ENCODE peak calls at places on chromosomes 13 and 19, in six cellular contexts. One of them, this sample, is unnamed.

GRCh38 chr13:59494560-59494970 is 669.2 kb downstream of the DIAPH3 start:
- DNase-seq in mammary epithelial cell: no peak
- DNase-seq in IMR-90: peak
- DNase-seq in neural progenitor cell: no peak
- DNase-seq in PC-3: no peak
- DNase-seq in H9: no peak
- DNase-seq in this sample: peak

GRCh38 chr13:75771818-75772217 is 135.7 kb downstream of the LMO7 start:
- DNase-seq in PC-3: peak
- DNase-seq in neural progenitor cell: no peak
- DNase-seq in IMR-90: peak
- DNase-seq in H9: no peak
- DNase-seq in mammary epithelial cell: peak
- DNase-seq in this sample: peak

GRCh38 chr19:57171551-57172081 is 4.3 kb upstream of the DUXA start:
- DNase-seq in neural progenitor cell: peak
- DNase-seq in mammary epithelial cell: peak
- DNase-seq in IMR-90: peak
- DNase-seq in PC-3: peak
- DNase-seq in H9: peak
- DNase-seq in this sample: peak

GRCh38 chr19:13051581-13052165 is 51.0 kb downstream of the LYL1 start:
- DNase-seq in neural progenitor cell: peak
- DNase-seq in H9: peak
- DNase-seq in mammary epithelial cell: peak
- DNase-seq in PC-3: peak
- DNase-seq in IMR-90: peak
- DNase-seq in this sample: peak

GRCh38 chr19:14515501-14516047 is 2.6 kb downstream of the DNAJB1 start:
- DNase-seq in mammary epithelial cell: no peak
- DNase-seq in neural progenitor cell: no peak
- DNase-seq in IMR-90: peak
- DNase-seq in PC-3: no peak
- DNase-seq in H9: no peak
- DNase-seq in this sample: no peak

GRCh38 chr13:71316964-71317363 is 550.0 kb downstream of the DACH1 start:
- DNase-seq in PC-3: no peak
- DNase-seq in IMR-90: no peak
- DNase-seq in mammary epithelial cell: no peak
- DNase-seq in neural progenitor cell: no peak
- DNase-seq in H9: no peak
- DNase-seq in this sample: no peak

GRCh38 chr19:16330368-16330801 is 5.8 kb downstream of the KLF2 start:
- DNase-seq in PC-3: peak
- DNase-seq in IMR-90: peak
- DNase-seq in mammary epithelial cell: peak
- DNase-seq in H9: no peak
- DNase-seq in neural progenitor cell: no peak
- DNase-seq in this sample: peak

GRCh38 chr13:96768524-96768923 is 225.8 kb downstream of the OXGR1 start:
- DNase-seq in mammary epithelial cell: no peak
- DNase-seq in H9: no peak
- DNase-seq in neural progenitor cell: no peak
- DNase-seq in IMR-90: no peak
- DNase-seq in PC-3: no peak
- DNase-seq in this sample: peak

GRCh38 chr13:76527041-76527440 is 359.2 kb downstream of the KCTD12 start:
- DNase-seq in IMR-90: peak
- DNase-seq in PC-3: no peak
- DNase-seq in H9: no peak
- DNase-seq in neural progenitor cell: no peak
- DNase-seq in mammary epithelial cell: no peak
- DNase-seq in this sample: no peak

GRCh38 chr13:113151745-113152707 is 6.4 kb upstream of the PROZ start:
- DNase-seq in IMR-90: peak
- DNase-seq in mammary epithelial cell: no peak
- DNase-seq in H9: peak
- DNase-seq in neural progenitor cell: no peak
- DNase-seq in PC-3: peak
- DNase-seq in this sample: peak

GRCh38 chr19:18290250-18291018 is 9.0 kb upstream of the JUND start:
- DNase-seq in IMR-90: peak
- DNase-seq in H9: no peak
- DNase-seq in PC-3: no peak
- DNase-seq in neural progenitor cell: no peak
- DNase-seq in mammary epithelial cell: no peak
- DNase-seq in this sample: no peak
- H3K9ac ChIP-seq in IMR-90: peak
- H3K9ac ChIP-seq in H9: no peak
- H3K9ac ChIP-seq in PC-3: no peak
- H3K9ac ChIP-seq in neural progenitor cell: no peak
- H3K9ac ChIP-seq in mammary epithelial cell: no peak
- H3K9ac ChIP-seq in this sample: no peak

DNA sequence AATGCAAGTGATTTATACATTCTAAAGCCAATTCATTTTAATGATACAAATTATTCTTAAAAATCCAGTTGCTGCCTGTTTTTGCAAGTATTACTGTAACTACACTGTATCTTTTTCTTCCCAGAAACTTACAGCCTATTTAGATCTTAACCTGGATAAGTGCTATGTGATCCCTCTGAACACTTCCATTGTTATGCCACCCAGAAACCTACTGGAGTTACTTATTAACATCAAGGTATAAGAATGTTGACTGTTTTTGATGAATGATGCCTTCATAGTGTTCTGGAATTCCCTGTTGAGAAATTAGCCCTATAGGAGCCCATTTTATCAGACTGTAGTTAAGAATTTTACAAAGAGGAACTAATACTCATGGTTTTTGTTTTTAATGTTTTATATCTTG is 25.0 kb downstream of the ITM2B start:
- DNase-seq in neural progenitor cell: no peak
- DNase-seq in mammary epithelial cell: no peak
- DNase-seq in H9: no peak
- DNase-seq in IMR-90: no peak
- DNase-seq in PC-3: no peak
- DNase-seq in this sample: no peak
- TF ChIP-seq CTCF in neural progenitor cell: no peak
- TF ChIP-seq CTCF in mammary epithelial cell: no peak
- TF ChIP-seq CTCF in H9: no peak
- TF ChIP-seq CTCF in IMR-90: no peak
- TF ChIP-seq CTCF in PC-3: no peak
- TF ChIP-seq CTCF in this sample: no peak

GRCh38 chr13:44903596-44903995 is 85.7 kb downstream of the NUFIP1 start:
- DNase-seq in H9: no peak
- DNase-seq in IMR-90: peak
- DNase-seq in PC-3: no peak
- DNase-seq in neural progenitor cell: peak
- DNase-seq in mammary epithelial cell: no peak
- DNase-seq in this sample: peak
- H3K9ac ChIP-seq in H9: no peak
- H3K9ac ChIP-seq in IMR-90: no peak
- H3K9ac ChIP-seq in PC-3: no peak
- H3K9ac ChIP-seq in neural progenitor cell: no peak
- H3K9ac ChIP-seq in mammary epithelial cell: no peak
- H3K9ac ChIP-seq in this sample: no peak

GRCh38 chr13:44293908-44294735 is 79.5 kb upstream of the SERP2 start:
- DNase-seq in mammary epithelial cell: no peak
- DNase-seq in PC-3: no peak
- DNase-seq in neural progenitor cell: no peak
- DNase-seq in H9: no peak
- DNase-seq in IMR-90: peak
- DNase-seq in this sample: peak

GRCh38 chr13:44293354-44293753 is 80.3 kb upstream of the SERP2 start:
- DNase-seq in H9: no peak
- DNase-seq in IMR-90: no peak
- DNase-seq in neural progenitor cell: no peak
- DNase-seq in PC-3: no peak
- DNase-seq in mammary epithelial cell: no peak
- DNase-seq in this sample: no peak

GRCh38 chr13:44294868-44295267 is 78.8 kb upstream of the SERP2 start:
- DNase-seq in neural progenitor cell: no peak
- DNase-seq in H9: no peak
- DNase-seq in PC-3: no peak
- DNase-seq in mammary epithelial cell: no peak
- DNase-seq in IMR-90: no peak
- DNase-seq in this sample: no peak

GRCh38 chr13:44296856-44297255 is 76.8 kb upstream of the SERP2 start:
- DNase-seq in H9: no peak
- DNase-seq in neural progenitor cell: no peak
- DNase-seq in IMR-90: no peak
- DNase-seq in mammary epithelial cell: no peak
- DNase-seq in PC-3: no peak
- DNase-seq in this sample: no peak

GRCh38 chr13:44292545-44292944 is 81.1 kb upstream of the SERP2 start:
- DNase-seq in IMR-90: no peak
- DNase-seq in H9: no peak
- DNase-seq in neural progenitor cell: no peak
- DNase-seq in PC-3: no peak
- DNase-seq in mammary epithelial cell: no peak
- DNase-seq in this sample: no peak
- TF ChIP-seq CTCF in IMR-90: no peak
- TF ChIP-seq CTCF in H9: no peak
- TF ChIP-seq CTCF in neural progenitor cell: no peak
- TF ChIP-seq CTCF in PC-3: no peak
- TF ChIP-seq CTCF in mammary epithelial cell: no peak
- TF ChIP-seq CTCF in this sample: no peak

DNA sequence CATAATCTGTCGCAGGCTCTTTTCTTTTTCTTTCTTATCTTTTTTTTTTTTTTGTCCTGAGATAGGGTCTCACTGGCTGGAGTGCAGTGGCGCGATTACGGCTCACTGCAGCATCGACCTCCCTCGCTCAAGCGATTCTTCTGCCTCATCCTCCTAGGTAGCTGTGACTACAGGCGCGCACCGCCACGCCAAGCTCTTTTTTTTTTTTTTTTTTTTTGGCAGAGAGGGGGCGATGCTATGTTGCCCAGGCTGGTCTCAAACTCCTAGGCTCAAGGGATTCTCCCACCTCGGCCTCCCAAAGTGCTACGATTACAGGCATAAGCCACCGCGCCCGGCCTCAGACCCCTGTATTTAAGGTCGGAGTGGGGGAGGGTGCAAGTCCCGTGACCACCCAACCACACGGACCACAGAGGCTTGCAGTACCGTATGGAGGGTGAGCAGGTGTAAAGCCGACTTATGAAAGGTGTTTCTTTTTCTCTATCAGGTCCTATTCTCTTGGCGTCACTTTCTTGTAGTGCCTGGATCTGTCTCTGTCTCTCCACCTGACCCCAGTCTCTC is 2.0 kb downstream of the PHLDB3 start:
- DNase-seq in PC-3: no peak
- DNase-seq in H9: no peak
- DNase-seq in mammary epithelial cell: no peak
- DNase-seq in neural progenitor cell: no peak
- DNase-seq in IMR-90: no peak
- DNase-seq in this sample: no peak
- H3K9ac ChIP-seq in PC-3: no peak
- H3K9ac ChIP-seq in H9: no peak
- H3K9ac ChIP-seq in mammary epithelial cell: peak
- H3K9ac ChIP-seq in neural progenitor cell: no peak
- H3K9ac ChIP-seq in IMR-90: peak
- H3K9ac ChIP-seq in this sample: no peak

DNA sequence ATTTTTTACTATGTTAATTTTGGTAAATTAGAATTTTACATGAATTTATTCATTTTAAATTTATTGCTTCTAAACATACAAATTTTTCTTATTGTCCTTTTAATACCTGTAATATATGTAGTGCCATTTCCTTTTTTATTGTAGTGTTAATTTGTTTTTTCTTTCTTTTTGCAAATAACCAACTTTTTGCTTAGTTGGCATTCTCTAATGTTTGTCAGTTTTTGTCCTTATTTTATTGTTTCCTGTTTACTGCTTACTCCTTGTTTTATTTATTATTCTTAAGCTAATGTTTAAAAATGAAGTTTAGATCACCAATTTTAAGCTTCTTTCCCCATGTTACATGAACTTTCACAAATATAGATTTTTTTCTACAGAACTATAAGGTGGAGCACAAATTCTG is 516.6 kb downstream of the SLITRK1 start:
- DNase-seq in IMR-90: no peak
- DNase-seq in mammary epithelial cell: no peak
- DNase-seq in neural progenitor cell: no peak
- DNase-seq in PC-3: no peak
- DNase-seq in H9: no peak
- DNase-seq in this sample: no peak
- TF ChIP-seq CTCF in IMR-90: no peak
- TF ChIP-seq CTCF in mammary epithelial cell: no peak
- TF ChIP-seq CTCF in neural progenitor cell: no peak
- TF ChIP-seq CTCF in PC-3: no peak
- TF ChIP-seq CTCF in H9: no peak
- TF ChIP-seq CTCF in this sample: no peak

DNA sequence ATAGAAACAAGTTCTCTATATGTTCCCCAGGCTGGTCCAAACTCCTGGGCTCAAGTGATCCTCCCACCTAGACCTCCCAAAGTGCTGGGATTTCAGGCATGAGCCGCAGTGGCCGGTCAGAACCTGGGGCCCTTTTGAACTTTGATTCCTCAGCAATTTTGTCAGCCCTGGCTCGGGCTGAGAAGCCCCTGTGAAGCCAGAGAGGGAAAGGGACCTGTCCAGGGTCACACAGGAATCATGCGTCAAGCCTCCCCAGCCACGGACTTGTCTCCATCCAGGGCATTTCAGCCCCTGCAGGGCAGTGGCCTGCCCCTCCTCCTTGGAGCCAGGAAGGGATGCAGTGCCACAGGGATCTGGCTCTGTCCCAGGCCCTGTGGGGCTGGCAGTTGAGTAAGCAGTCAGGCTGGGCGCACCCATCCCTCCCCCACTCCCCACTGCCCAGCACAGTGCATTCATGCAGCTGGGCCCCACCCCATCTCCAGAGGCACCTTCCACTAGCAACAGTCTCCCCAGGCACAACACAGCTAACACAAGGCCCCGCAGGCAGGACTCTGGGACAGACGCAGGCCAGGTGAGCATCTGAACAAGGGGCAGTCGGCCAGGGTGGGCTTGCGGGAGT is at the start of gene CAPS:
- DNase-seq in neural progenitor cell: no peak
- DNase-seq in PC-3: peak
- DNase-seq in IMR-90: peak
- DNase-seq in mammary epithelial cell: peak
- DNase-seq in H9: no peak
- DNase-seq in this sample: peak
- H3K9ac ChIP-seq in neural progenitor cell: no peak
- H3K9ac ChIP-seq in PC-3: peak
- H3K9ac ChIP-seq in IMR-90: no peak
- H3K9ac ChIP-seq in mammary epithelial cell: no peak
- H3K9ac ChIP-seq in H9: no peak
- H3K9ac ChIP-seq in this sample: no peak

GRCh38 chr19:49327878-49328544 is 3.0 kb upstream of the SLC6A16 start:
- DNase-seq in PC-3: peak
- DNase-seq in H9: peak
- DNase-seq in mammary epithelial cell: no peak
- DNase-seq in neural progenitor cell: peak
- DNase-seq in IMR-90: peak
- DNase-seq in this sample: peak
- TF ChIP-seq CTCF in PC-3: peak
- TF ChIP-seq CTCF in H9: peak
- TF ChIP-seq CTCF in mammary epithelial cell: peak
- TF ChIP-seq CTCF in neural progenitor cell: peak
- TF ChIP-seq CTCF in IMR-90: peak
- TF ChIP-seq CTCF in this sample: peak

This sample was measured in fibroblast of lung.